ENCODE peak calls at places on chromosomes 12 and 14, in six cellular contexts. One of them, this sample, is unnamed.

GRCh38 chr12:29278673-29279420 is 102.1 kb downstream of the ERGIC2 start:
- DNase-seq in CD4-positive, alpha-beta memory T cell: no peak
- DNase-seq in esophagus squamous epithelium: no peak
- DNase-seq in epithelial cell of proximal tubule: no peak
- DNase-seq in left ventricle myocardium inferior: no peak
- DNase-seq in hepatocyte: no peak
- DNase-seq in this sample: no peak

GRCh38 chr14:99724196-99724891 is 40.2 kb downstream of the CYP46A1 start:
- DNase-seq in esophagus squamous epithelium: no peak
- DNase-seq in left ventricle myocardium inferior: no peak
- DNase-seq in epithelial cell of proximal tubule: no peak
- DNase-seq in CD4-positive, alpha-beta memory T cell: no peak
- DNase-seq in hepatocyte: no peak
- DNase-seq in this sample: no peak

GRCh38 chr12:2826721-2827515 is 7.9 kb downstream of the NRIP2 start:
- DNase-seq in left ventricle myocardium inferior: no peak
- DNase-seq in esophagus squamous epithelium: no peak
- DNase-seq in epithelial cell of proximal tubule: no peak
- DNase-seq in hepatocyte: no peak
- DNase-seq in CD4-positive, alpha-beta memory T cell: no peak
- DNase-seq in this sample: no peak

GRCh38 chr12:109759076-109759420 is 45.4 kb downstream of the FAM222A start:
- DNase-seq in epithelial cell of proximal tubule: no peak
- DNase-seq in esophagus squamous epithelium: no peak
- DNase-seq in CD4-positive, alpha-beta memory T cell: no peak
- DNase-seq in left ventricle myocardium inferior: peak; percentile 9
- DNase-seq in hepatocyte: no peak
- DNase-seq in this sample: no peak

GRCh38 chr12:90010089-90010488 is 301.5 kb upstream of the ATP2B1 start:
- DNase-seq in hepatocyte: no peak
- DNase-seq in CD4-positive, alpha-beta memory T cell: no peak
- DNase-seq in esophagus squamous epithelium: no peak
- DNase-seq in left ventricle myocardium inferior: no peak
- DNase-seq in epithelial cell of proximal tubule: no peak
- DNase-seq in this sample: peak; percentile 7

GRCh38 chr12:42283739-42284138 is 42.2 kb downstream of the ZCRB1 start:
- DNase-seq in left ventricle myocardium inferior: no peak
- DNase-seq in hepatocyte: no peak
- DNase-seq in CD4-positive, alpha-beta memory T cell: no peak
- DNase-seq in epithelial cell of proximal tubule: no peak
- DNase-seq in esophagus squamous epithelium: no peak
- DNase-seq in this sample: no peak

GRCh38 chr14:59688224-59689170 is 111.9 kb upstream of the CCDC175 start:
- DNase-seq in epithelial cell of proximal tubule: no peak
- DNase-seq in CD4-positive, alpha-beta memory T cell: no peak
- DNase-seq in left ventricle myocardium inferior: no peak
- DNase-seq in esophagus squamous epithelium: no peak
- DNase-seq in hepatocyte: peak; percentile 66
- DNase-seq in this sample: peak; percentile 48

GRCh38 chr12:117972341-117972740 is 3.6 kb upstream of the KSR2 start:
- DNase-seq in epithelial cell of proximal tubule: no peak
- DNase-seq in left ventricle myocardium inferior: no peak
- DNase-seq in hepatocyte: no peak
- DNase-seq in esophagus squamous epithelium: no peak
- DNase-seq in CD4-positive, alpha-beta memory T cell: no peak
- DNase-seq in this sample: no peak

GRCh38 chr12:50806176-50806575 is 36.5 kb upstream of the TMPRSS12 start:
- DNase-seq in CD4-positive, alpha-beta memory T cell: no peak
- DNase-seq in left ventricle myocardium inferior: no peak
- DNase-seq in epithelial cell of proximal tubule: no peak
- DNase-seq in hepatocyte: no peak
- DNase-seq in esophagus squamous epithelium: no peak
- DNase-seq in this sample: no peak

GRCh38 chr12:62716866-62717477 is 218.0 kb downstream of the PPM1H start:
- DNase-seq in CD4-positive, alpha-beta memory T cell: no peak
- DNase-seq in hepatocyte: no peak
- DNase-seq in left ventricle myocardium inferior: no peak
- DNase-seq in esophagus squamous epithelium: no peak
- DNase-seq in epithelial cell of proximal tubule: peak; percentile 80
- DNase-seq in this sample: no peak

GRCh38 chr14:63896278-63896720 is 43.5 kb downstream of the SYNE2 start:
- DNase-seq in hepatocyte: peak; percentile 16
- DNase-seq in left ventricle myocardium inferior: peak; percentile 49
- DNase-seq in CD4-positive, alpha-beta memory T cell: no peak
- DNase-seq in epithelial cell of proximal tubule: peak; percentile 97
- DNase-seq in esophagus squamous epithelium: no peak
- DNase-seq in this sample: no peak

GRCh38 chr12:6221146-6221545 is 20.9 kb downstream of the CD9 start:
- DNase-seq in epithelial cell of proximal tubule: no peak
- DNase-seq in CD4-positive, alpha-beta memory T cell: no peak
- DNase-seq in left ventricle myocardium inferior: no peak
- DNase-seq in esophagus squamous epithelium: no peak
- DNase-seq in hepatocyte: no peak
- DNase-seq in this sample: no peak

GRCh38 chr14:66003082-66003740 is 483.0 kb upstream of the CCDC196 start:
- DNase-seq in hepatocyte: no peak
- DNase-seq in CD4-positive, alpha-beta memory T cell: no peak
- DNase-seq in esophagus squamous epithelium: no peak
- DNase-seq in epithelial cell of proximal tubule: no peak
- DNase-seq in left ventricle myocardium inferior: no peak
- DNase-seq in this sample: no peak

GRCh38 chr14:55665067-55665700 is 85.2 kb downstream of the KTN1 start:
- DNase-seq in left ventricle myocardium inferior: no peak
- DNase-seq in epithelial cell of proximal tubule: no peak
- DNase-seq in CD4-positive, alpha-beta memory T cell: no peak
- DNase-seq in hepatocyte: no peak
- DNase-seq in esophagus squamous epithelium: no peak
- DNase-seq in this sample: no peak

DNA sequence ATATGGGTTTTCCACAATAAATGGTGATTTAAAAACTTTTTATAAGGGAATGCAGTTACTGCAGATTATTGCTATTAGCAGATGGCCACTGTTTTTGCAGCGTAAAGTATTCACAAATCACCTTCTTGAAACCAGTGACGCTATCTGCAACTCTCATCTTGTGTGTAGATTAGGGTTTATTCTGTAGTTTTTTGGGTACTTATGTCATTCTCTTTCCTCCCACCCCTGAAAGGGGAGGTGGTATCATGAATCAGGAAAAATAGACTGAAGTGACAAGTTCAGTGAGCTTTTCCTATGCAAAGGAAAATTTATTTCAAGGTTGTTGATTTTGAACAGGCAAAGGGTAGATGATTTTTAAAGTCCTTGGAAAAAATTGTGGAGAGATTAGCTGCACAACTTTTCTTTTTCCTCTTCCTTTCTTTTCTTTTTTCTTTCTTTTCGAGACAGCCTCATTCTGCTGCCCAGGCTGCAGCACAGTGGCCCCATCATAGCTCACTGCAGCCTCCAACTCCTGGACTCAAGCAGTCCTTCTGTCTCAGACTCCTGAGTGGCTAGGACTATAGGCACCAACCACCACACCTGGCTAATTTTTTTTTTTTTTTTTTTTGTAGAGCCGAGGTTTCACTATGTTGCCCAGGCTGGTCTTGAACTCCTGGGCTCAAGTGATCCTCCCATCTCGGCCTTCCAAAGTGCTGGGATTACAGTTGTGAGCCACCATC is 1.6 kb downstream of the FRS2 start:
- DNase-seq in epithelial cell of proximal tubule: no peak
- DNase-seq in CD4-positive, alpha-beta memory T cell: no peak
- DNase-seq in hepatocyte: no peak
- DNase-seq in esophagus squamous epithelium: no peak
- DNase-seq in left ventricle myocardium inferior: no peak
- DNase-seq in this sample: no peak
- H3K4me3 ChIP-seq in epithelial cell of proximal tubule: peak overlapping the region; percentile 91
- H3K4me3 ChIP-seq in CD4-positive, alpha-beta memory T cell: no peak overlapping the region
- H3K4me3 ChIP-seq in hepatocyte: peak overlapping the region; percentile 93
- H3K4me3 ChIP-seq in esophagus squamous epithelium: peak overlapping the region; percentile 95
- H3K4me3 ChIP-seq in left ventricle myocardium inferior: peak overlapping the region; percentile 85
- H3K4me3 ChIP-seq in this sample: peak overlapping the region; percentile 87

GRCh38 chr14:93317200-93317599 is 15.6 kb downstream of the BTBD7 start:
- DNase-seq in left ventricle myocardium inferior: no peak
- DNase-seq in esophagus squamous epithelium: no peak
- DNase-seq in CD4-positive, alpha-beta memory T cell: no peak
- DNase-seq in hepatocyte: no peak
- DNase-seq in epithelial cell of proximal tubule: no peak
- DNase-seq in this sample: no peak
- H3K4me3 ChIP-seq in left ventricle myocardium inferior: no peak overlapping the region
- H3K4me3 ChIP-seq in esophagus squamous epithelium: no peak overlapping the region
- H3K4me3 ChIP-seq in CD4-positive, alpha-beta memory T cell: no peak overlapping the region
- H3K4me3 ChIP-seq in hepatocyte: no peak overlapping the region
- H3K4me3 ChIP-seq in epithelial cell of proximal tubule: no peak overlapping the region
- H3K4me3 ChIP-seq in this sample: no peak overlapping the region

DNA sequence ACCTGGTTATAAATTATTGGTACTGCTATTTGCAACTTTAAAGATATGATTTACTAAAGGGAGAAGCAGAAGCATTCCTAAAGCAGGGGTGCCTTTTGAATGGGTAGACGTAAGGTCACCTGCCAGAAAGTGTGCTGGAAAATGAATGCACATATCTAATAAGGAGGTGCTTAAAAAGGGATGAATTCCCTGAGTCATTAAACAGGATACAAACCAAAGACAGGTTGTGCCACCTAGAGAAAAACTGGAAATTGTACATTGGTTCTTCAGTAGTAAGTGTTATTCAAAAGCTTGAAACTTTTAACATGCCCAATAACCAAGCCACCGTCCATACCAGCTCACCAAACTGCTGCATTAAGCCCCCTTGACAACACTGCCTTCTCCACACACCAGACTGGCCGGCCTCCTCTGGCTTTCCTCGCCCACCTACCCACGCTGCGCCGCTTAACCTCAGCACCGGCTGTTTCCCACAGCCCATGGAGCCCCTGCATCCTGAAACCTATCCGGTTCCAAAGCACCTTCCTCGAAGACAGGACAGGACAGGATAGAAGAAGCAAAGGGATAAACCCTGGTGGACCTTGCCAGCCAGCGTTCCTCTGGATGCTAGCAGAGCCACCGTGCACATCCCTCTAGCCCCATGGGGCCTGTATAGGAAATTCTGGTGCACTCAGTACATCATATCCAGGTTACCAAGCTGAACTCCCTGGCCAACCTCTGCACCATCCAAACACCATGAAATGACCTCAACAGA is 201.5 kb upstream of the CAND1 start:
- DNase-seq in hepatocyte: no peak
- DNase-seq in CD4-positive, alpha-beta memory T cell: no peak
- DNase-seq in epithelial cell of proximal tubule: no peak
- DNase-seq in esophagus squamous epithelium: no peak
- DNase-seq in left ventricle myocardium inferior: no peak
- DNase-seq in this sample: no peak
- H3K4me3 ChIP-seq in hepatocyte: peak overlapping the region; percentile 51
- H3K4me3 ChIP-seq in CD4-positive, alpha-beta memory T cell: no peak overlapping the region
- H3K4me3 ChIP-seq in epithelial cell of proximal tubule: peak overlapping the region; percentile 75
- H3K4me3 ChIP-seq in esophagus squamous epithelium: peak overlapping the region; percentile 80
- H3K4me3 ChIP-seq in left ventricle myocardium inferior: peak overlapping the region; percentile 72
- H3K4me3 ChIP-seq in this sample: no peak overlapping the region

GRCh38 chr14:105416671-105417070 is 3.0 kb upstream of the MTA1 start:
- DNase-seq in esophagus squamous epithelium: no peak
- DNase-seq in left ventricle myocardium inferior: no peak
- DNase-seq in CD4-positive, alpha-beta memory T cell: no peak
- DNase-seq in epithelial cell of proximal tubule: no peak
- DNase-seq in hepatocyte: no peak
- DNase-seq in this sample: no peak

GRCh38 chr14:105420141-105420975 is 731 bp downstream of the MTA1 start:
- DNase-seq in esophagus squamous epithelium: no peak
- DNase-seq in hepatocyte: no peak
- DNase-seq in left ventricle myocardium inferior: no peak
- DNase-seq in CD4-positive, alpha-beta memory T cell: no peak
- DNase-seq in epithelial cell of proximal tubule: no peak
- DNase-seq in this sample: no peak

GRCh38 chr14:105419305-105420091 is at the start of gene MTA1:
- DNase-seq in esophagus squamous epithelium: no peak
- DNase-seq in epithelial cell of proximal tubule: no peak
- DNase-seq in hepatocyte: peak; percentile 77
- DNase-seq in CD4-positive, alpha-beta memory T cell: peak; percentile 51
- DNase-seq in left ventricle myocardium inferior: peak; percentile 56
- DNase-seq in this sample: no peak

GRCh38 chr14:105419055-105419304 is 647 bp upstream of the MTA1 start:
- DNase-seq in CD4-positive, alpha-beta memory T cell: no peak
- DNase-seq in esophagus squamous epithelium: no peak
- DNase-seq in left ventricle myocardium inferior: no peak
- DNase-seq in epithelial cell of proximal tubule: no peak
- DNase-seq in hepatocyte: no peak
- DNase-seq in this sample: no peak

DNA sequence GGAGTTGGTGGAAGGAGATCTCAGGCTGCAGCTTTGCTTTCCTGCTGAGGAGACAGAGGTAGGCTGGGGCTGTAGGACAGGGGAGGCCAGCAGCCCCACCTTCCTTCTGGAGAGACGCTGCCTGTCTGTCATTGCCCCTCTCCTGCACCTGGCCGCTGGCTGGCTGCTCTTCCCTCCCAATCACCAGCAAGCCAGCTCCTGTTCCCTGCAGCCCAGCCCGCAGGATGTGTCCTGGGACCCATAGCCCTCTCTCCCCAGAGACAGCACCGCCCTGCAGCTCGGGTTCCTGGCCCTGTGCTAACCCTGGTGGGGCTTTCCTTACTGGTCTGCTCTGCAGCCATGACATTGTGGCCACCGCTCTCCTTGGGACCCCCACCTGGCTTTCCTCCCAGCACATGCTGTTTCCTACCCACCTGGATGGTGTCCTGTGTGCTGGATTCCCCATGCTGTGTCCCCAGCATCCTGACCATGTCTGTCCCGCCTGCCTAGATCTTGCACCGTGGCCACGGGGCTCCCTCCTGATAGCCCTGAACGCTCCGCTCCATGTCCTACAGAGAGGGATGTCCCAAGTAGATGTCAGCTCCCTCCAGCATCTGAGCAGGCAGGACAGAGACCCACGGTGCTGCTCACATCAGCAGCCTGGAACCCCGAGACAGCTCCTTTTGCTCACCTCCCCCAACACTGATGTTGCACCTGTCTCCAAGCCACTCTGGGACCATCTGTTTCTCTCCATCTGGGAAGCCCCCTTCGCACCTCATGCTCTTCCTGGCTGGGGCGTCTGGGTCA is 1.2 kb upstream of the MTA1 start:
- DNase-seq in esophagus squamous epithelium: no peak
- DNase-seq in left ventricle myocardium inferior: no peak
- DNase-seq in hepatocyte: no peak
- DNase-seq in epithelial cell of proximal tubule: no peak
- DNase-seq in CD4-positive, alpha-beta memory T cell: no peak
- DNase-seq in this sample: no peak
- H3K4me3 ChIP-seq in esophagus squamous epithelium: no peak overlapping the region
- H3K4me3 ChIP-seq in left ventricle myocardium inferior: peak overlapping the region; percentile 82
- H3K4me3 ChIP-seq in hepatocyte: no peak overlapping the region
- H3K4me3 ChIP-seq in epithelial cell of proximal tubule: peak overlapping the region; percentile 77
- H3K4me3 ChIP-seq in CD4-positive, alpha-beta memory T cell: no peak overlapping the region
- H3K4me3 ChIP-seq in this sample: peak overlapping the region; percentile 72

DNA sequence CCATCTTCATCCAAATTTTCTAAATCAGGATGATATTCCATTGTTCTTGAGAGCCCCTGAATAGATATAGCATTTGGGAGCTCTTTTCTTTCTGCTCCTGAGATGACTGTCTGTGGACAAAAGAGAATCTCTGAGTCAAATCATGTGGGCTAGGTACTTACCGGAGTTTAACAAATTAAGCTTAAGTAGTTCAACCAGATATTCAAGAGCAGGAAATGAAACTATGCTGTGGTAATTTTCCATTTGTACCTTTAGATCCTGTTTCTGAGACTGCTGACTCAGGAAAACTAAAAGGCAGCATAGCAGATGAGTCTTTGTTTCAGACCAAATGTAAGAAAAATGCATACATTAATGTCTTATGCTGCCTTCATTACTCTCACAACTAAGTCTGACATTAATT is at the start of gene CLEC7A:
- DNase-seq in esophagus squamous epithelium: no peak
- DNase-seq in hepatocyte: no peak
- DNase-seq in left ventricle myocardium inferior: no peak
- DNase-seq in epithelial cell of proximal tubule: no peak
- DNase-seq in CD4-positive, alpha-beta memory T cell: no peak
- DNase-seq in this sample: peak; percentile 23
- H3K4me3 ChIP-seq in esophagus squamous epithelium: peak within 1 kb of the TSS; percentile 36
- H3K4me3 ChIP-seq in hepatocyte: no peak within 1 kb of the TSS
- H3K4me3 ChIP-seq in left ventricle myocardium inferior: peak within 1 kb of the TSS; percentile 35
- H3K4me3 ChIP-seq in epithelial cell of proximal tubule: no peak within 1 kb of the TSS
- H3K4me3 ChIP-seq in CD4-positive, alpha-beta memory T cell: no peak within 1 kb of the TSS
- H3K4me3 ChIP-seq in this sample: no peak within 1 kb of the TSS

This sample was measured in Jurkat, Clone E6-1.